ENCODE peak calls at places on chromosomes 7 and 10, in eight cellular contexts. J is right lobe of liver; G is thyroid gland; Z is astrocyte; X is naive thymus-derived CD4-positive, alpha-beta T cell; P is endodermal cell; W is tibial artery; H is IMR-90. V is an unnamed sample.

GRCh38 chr7:139294951-139295555 is 46.1 kb upstream of the FMC1 start:
- DNase-seq in X (no peak), W (no peak), P (no peak), G (no peak), J (no peak), H (no peak), Z (no peak), V (no peak)

GRCh38 chr10:25169740-25170139 is 5.1 kb upstream of the GPR158 start:
- DNase-seq in H (no peak), P (no peak), W (no peak), J (no peak), X (no peak), Z (no peak), G (no peak), V (no peak)

GRCh38 chr10:60905580-60905979 is 38.4 kb downstream of the RHOBTB1 start:
- DNase-seq in G (peak; percentile 94), W (peak; percentile 90), H (peak; percentile 59), P (no peak), Z (peak; percentile 79), X (no peak), J (no peak), V (peak; percentile 96)

GRCh38 chr10:121891103-121891502 is 36.7 kb downstream of the ATE1 start:
- DNase-seq in H (no peak), X (no peak), W (no peak), J (no peak), G (no peak), P (peak; percentile 94), Z (no peak), V (no peak)

GRCh38 chr7:120054376-120055100 is 218.4 kb upstream of the KCND2 start:
- DNase-seq in H (no peak), X (no peak), J (no peak), W (no peak), G (no peak), P (no peak), Z (peak; percentile 3), V (no peak)

GRCh38 chr10:27794157-27794556 is 48.5 kb upstream of the MKX start:
- DNase-seq in P (peak; percentile 50), X (no peak), H (peak; percentile 5), J (no peak), W (no peak), Z (no peak), G (no peak), V (no peak)

GRCh38 chr10:110783509-110784103 is 88.1 kb upstream of the PDCD4 start:
- DNase-seq in Z (no peak), W (no peak), J (no peak), G (no peak), H (peak; percentile 4), X (peak; percentile 65), P (no peak), V (no peak)

GRCh38 chr10:117480097-117480496 is 62.4 kb upstream of the EMX2 start:
- DNase-seq in J (no peak), Z (no peak), H (no peak), W (no peak), G (no peak), X (no peak), P (no peak), V (no peak)

GRCh38 chr7:134892002-134892693 is 94.2 kb upstream of the AGBL3 start:
- DNase-seq in G (no peak), Z (no peak), W (no peak), H (peak; percentile 54), J (peak; percentile 59), P (no peak), X (no peak), V (no peak)

GRCh38 chr10:5659702-5660528 is 6.5 kb downstream of the ASB13 start:
- DNase-seq in W (no peak), Z (peak; percentile 36), G (no peak), X (no peak), J (peak; percentile 83), P (peak; percentile 57), H (peak; percentile 79), V (peak; percentile 23)

GRCh38 chr7:30184804-30185487 is 50.2 kb downstream of the MTURN start:
- DNase-seq in W (peak; percentile 81), P (no peak), H (no peak), Z (no peak), G (peak; percentile 83), J (no peak), X (no peak), V (no peak)

GRCh38 chr10:48735836-48736390 is 51.2 kb downstream of the WDFY4 start:
- DNase-seq in H (no peak), W (no peak), Z (no peak), J (no peak), P (no peak), G (no peak), X (no peak), V (no peak)

GRCh38 chr7:96996937-96997511 is 8.3 kb upstream of the DLX6 start:
- DNase-seq in P (no peak), Z (no peak), G (no peak), H (no peak), X (no peak), W (no peak), J (no peak), V (no peak)

GRCh38 chr7:46131916-46132795 is 211.1 kb upstream of the IGFBP3 start:
- DNase-seq in H (no peak), J (no peak), P (peak; percentile 81), W (no peak), G (peak; percentile 61), X (no peak), Z (no peak), V (no peak)

GRCh38 chr10:109883859-109884771 is 39.2 kb downstream of the XPNPEP1 start:
- DNase-seq in H (peak; percentile 90), P (peak; percentile 96), W (peak; percentile 87), G (peak; percentile 81), X (peak; percentile 47), Z (peak; percentile 77), J (peak; percentile 73), V (peak; percentile 78)

GRCh38 chr7:47034180-47034579 is 547.7 kb downstream of the TNS3 start:
- DNase-seq in X (no peak), H (no peak), G (no peak), W (no peak), Z (no peak), P (no peak), J (no peak), V (no peak)

GRCh38 chr10:120480065-120480600 is 23.1 kb downstream of the PLPP4 start:
- DNase-seq in W (no peak), Z (no peak), P (no peak), X (no peak), H (no peak), G (no peak), J (no peak), V (no peak)

GRCh38 chr10:99234067-99234738 is 1.4 kb downstream of the HPSE2 start:
- DNase-seq in W (peak; percentile 76), P (peak; percentile 84), J (peak; percentile 55), G (peak; percentile 39), X (peak; percentile 42), H (peak; percentile 31), Z (peak; percentile 16), V (peak; percentile 42)

GRCh38 chr10:132589015-132589414 is 51.4 kb downstream of the INPP5A start:
- DNase-seq in Z (no peak), G (no peak), W (no peak), P (no peak), H (no peak), X (no peak), J (no peak), V (no peak)

GRCh38 chr10:93573051-93573909 is 6.8 kb downstream of the FFAR4 start:
- DNase-seq in P (no peak), Z (no peak), X (no peak), G (no peak), J (no peak), W (peak; percentile 70), H (no peak), V (no peak)

GRCh38 chr10:122646511-122647382 is 52.9 kb downstream of the C10orf120 start:
- DNase-seq in W (peak; percentile 42), J (no peak), P (peak; percentile 29), Z (no peak), X (no peak), H (no peak), G (no peak), V (peak; percentile 30)

GRCh38 chr7:112362796-112363195 is 87.5 kb upstream of the IFRD1 start:
- DNase-seq in X (no peak), H (no peak), W (no peak), Z (peak; percentile 32), G (peak; percentile 82), J (no peak), P (peak; percentile 68), V (no peak)

DNA sequence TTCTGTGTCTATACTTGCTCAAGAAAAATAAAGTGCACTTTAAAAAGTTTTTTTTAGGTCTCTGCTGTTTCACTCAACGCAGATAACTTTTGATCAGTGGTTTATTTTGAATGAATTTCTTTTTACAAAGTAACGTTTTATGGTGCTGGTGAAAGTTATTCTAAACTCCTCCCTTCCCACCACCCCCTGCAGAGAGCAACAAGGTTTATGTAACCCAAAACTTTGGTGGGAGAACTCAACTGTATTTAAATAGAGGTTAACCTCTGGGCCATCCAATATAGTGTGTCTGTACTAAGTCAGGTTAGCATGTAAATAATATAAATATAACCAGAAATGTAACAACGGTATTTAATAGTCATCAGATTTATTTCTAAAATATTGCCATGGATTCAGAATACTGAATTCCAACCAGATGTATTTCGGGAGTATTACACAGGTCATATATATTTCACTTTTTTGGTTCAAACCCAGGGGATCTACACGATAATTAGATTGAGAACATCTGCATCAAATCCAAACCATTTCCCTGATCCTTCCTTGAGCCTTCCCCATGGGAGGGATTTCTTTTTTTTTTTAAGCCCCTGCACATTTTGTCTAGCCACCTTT is 3.9 kb upstream of the CUX1 start:
- DNase-seq in H (no peak), J (no peak), Z (no peak), P (no peak), X (no peak), W (no peak), G (no peak), V (no peak)
- H3K4me3 ChIP-seq in H (peak overlapping the region; percentile 68), J (peak overlapping the region; percentile 84), Z (no peak overlapping the region), P (peak overlapping the region; percentile 5), X (no peak overlapping the region), W (peak overlapping the region; percentile 92), G (no peak overlapping the region), V (peak overlapping the region; percentile 10)

GRCh38 chr7:136303162-136303561 is 326.0 kb upstream of the MTPN start:
- DNase-seq in X (no peak), J (no peak), G (no peak), W (no peak), Z (peak; percentile 0), P (no peak), H (no peak), V (peak; percentile 25)
- H3K9me3 ChIP-seq in X (no peaks in the 10 kb centered on the region), J (no peaks in the 10 kb centered on the region), G (peaks cover under 1% of the 10 kb centered on the region), W (no peaks in the 10 kb centered on the region), Z (no peaks in the 10 kb centered on the region), P (peaks cover 2% of the 10 kb centered on the region), H (no peaks in the 10 kb centered on the region), V (no peaks in the 10 kb centered on the region)

DNA sequence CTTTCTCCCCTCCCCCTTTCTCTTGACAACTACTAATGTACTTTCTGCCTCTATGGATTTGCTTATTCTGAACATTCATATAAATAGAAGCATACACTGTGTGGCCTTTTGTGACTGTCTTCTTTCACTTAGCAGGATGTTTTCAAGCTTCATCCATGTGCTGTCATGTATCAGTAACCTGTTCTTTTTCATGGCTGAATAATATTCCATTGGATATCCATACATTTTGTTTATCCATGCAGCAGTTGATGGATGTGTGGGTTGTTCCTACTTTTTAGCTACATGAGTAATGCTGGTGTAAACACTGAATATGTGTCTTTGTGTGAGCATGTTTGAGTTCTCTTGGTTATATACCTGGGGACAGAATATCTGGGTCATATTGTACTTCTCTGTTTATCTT is 107.6 kb downstream of the TRRAP start:
- DNase-seq in W (no peak), Z (no peak), X (no peak), J (no peak), P (no peak), G (no peak), H (no peak), V (no peak)
- H3K36me3 ChIP-seq in W (peaks cover 72% of the 10 kb centered on the region), Z (peaks cover 71% of the 10 kb centered on the region), X (peaks cover 22% of the 10 kb centered on the region), J (no peaks in the 10 kb centered on the region), P (peaks cover 95% of the 10 kb centered on the region), G (peaks cover 68% of the 10 kb centered on the region), H (peaks cover 65% of the 10 kb centered on the region), V (peaks cover 22% of the 10 kb centered on the region)

GRCh38 chr7:104231054-104232046 is 23.5 kb upstream of the ORC5 start:
- DNase-seq in P (peak; percentile 87), X (peak; percentile 28), J (no peak), W (no peak), H (peak; percentile 58), Z (peak; percentile 31), G (peak; percentile 46), V (no peak)
- H3K4me3 ChIP-seq in P (no peak overlapping the region), X (no peak overlapping the region), J (no peak overlapping the region), W (no peak overlapping the region), H (no peak overlapping the region), Z (no peak overlapping the region), G (no peak overlapping the region), V (no peak overlapping the region)